ENCODE peak calls at places on chromosomes 4 and X, in seven cellular contexts. O, K, R, P, U, J and D are unnamed samples.

GRCh38 chr4:123453006-123453685 is 56.6 kb downstream of the SPRY1 start:
- DNase-seq in O (no peak), U (no peak), R (no peak), J (no peak), P (no peak), K (no peak), D (no peak)

GRCh38 chr4:114038762-114039392 is 59.4 kb upstream of the ARSJ start:
- DNase-seq in R (no peak), U (no peak), O (no peak), P (no peak), K (no peak), J (no peak), D (no peak)

GRCh38 chr4:108601096-108601495 is 19.3 kb upstream of the RPL34 start:
- DNase-seq in K (no peak), O (no peak), J (no peak), U (no peak), P (no peak), R (no peak), D (no peak)

GRCh38 chr4:87278335-87278794 is 44.3 kb downstream of the HSD17B13 start:
- DNase-seq in J (no peak), P (no peak), R (no peak), K (no peak), U (no peak), O (no peak), D (no peak)

GRCh38 chr4:158913766-158914165 is 144.9 kb downstream of the FNIP2 start:
- DNase-seq in O (no peak), U (no peak), J (no peak), K (no peak), R (no peak), P (no peak), D (no peak)

GRCh38 chr4:25118096-25118495 is 42.2 kb downstream of the SEPSECS start:
- DNase-seq in P (no peak), R (no peak), J (no peak), U (no peak), K (no peak), O (no peak), D (no peak)

GRCh38 chr4:82899339-82899738 is 1.2 kb upstream of the THAP9 start:
- DNase-seq in O (no peak), P (no peak), U (no peak), K (no peak), R (no peak), J (no peak), D (no peak)

GRCh38 chr4:184080674-184081073 is 137.0 kb downstream of the ENPP6 start:
- DNase-seq in J (no peak), P (no peak), O (no peak), K (no peak), U (no peak), R (no peak), D (no peak)

GRCh38 chrX:38768079-38768478 is 33.2 kb upstream of the MID1IP1 start:
- DNase-seq in O (peak; percentile 48), R (no peak), U (no peak), K (no peak), P (peak; percentile 8), J (no peak), D (no peak)

GRCh38 chr4:95507147-95507546 is 41.6 kb downstream of the UNC5C start:
- DNase-seq in J (no peak), R (no peak), P (no peak), K (no peak), O (peak; percentile 27), U (no peak), D (no peak)

GRCh38 chrX:152028611-152029010 is 54.1 kb upstream of the GABRE start:
- DNase-seq in J (no peak), P (no peak), O (no peak), R (no peak), K (no peak), U (no peak), D (no peak)
- H3K9me3 ChIP-seq in J (no peaks in the 10 kb centered on the region), P (no peaks in the 10 kb centered on the region), O (no peaks in the 10 kb centered on the region), R (no peaks in the 10 kb centered on the region), K (no peaks in the 10 kb centered on the region), U (no peaks in the 10 kb centered on the region), D (no peaks in the 10 kb centered on the region)

GRCh38 chrX:31652651-31653050 is 580.8 kb upstream of the FTHL17 start:
- DNase-seq in R (no peak), K (no peak), P (no peak), J (no peak), U (no peak), O (no peak), D (no peak)
- H3K9me3 ChIP-seq in R (no peaks in the 10 kb centered on the region), K (no peaks in the 10 kb centered on the region), P (no peaks in the 10 kb centered on the region), J (no peaks in the 10 kb centered on the region), U (no peaks in the 10 kb centered on the region), O (no peaks in the 10 kb centered on the region), D (no peaks in the 10 kb centered on the region)

GRCh38 chrX:48059296-48059639 is 12.2 kb downstream of the ZNF630 start:
- DNase-seq in O (no peak), P (no peak), R (no peak), U (no peak), K (no peak), J (no peak), D (no peak)

GRCh38 chrX:48058621-48059295 is 12.7 kb downstream of the ZNF630 start:
- DNase-seq in R (no peak), K (no peak), U (no peak), O (no peak), J (no peak), P (no peak), D (no peak)

GRCh38 chrX:48068096-48068887 is 3.1 kb downstream of the ZNF630 start:
- DNase-seq in P (no peak), U (no peak), O (no peak), J (no peak), R (no peak), K (no peak), D (no peak)

DNA sequence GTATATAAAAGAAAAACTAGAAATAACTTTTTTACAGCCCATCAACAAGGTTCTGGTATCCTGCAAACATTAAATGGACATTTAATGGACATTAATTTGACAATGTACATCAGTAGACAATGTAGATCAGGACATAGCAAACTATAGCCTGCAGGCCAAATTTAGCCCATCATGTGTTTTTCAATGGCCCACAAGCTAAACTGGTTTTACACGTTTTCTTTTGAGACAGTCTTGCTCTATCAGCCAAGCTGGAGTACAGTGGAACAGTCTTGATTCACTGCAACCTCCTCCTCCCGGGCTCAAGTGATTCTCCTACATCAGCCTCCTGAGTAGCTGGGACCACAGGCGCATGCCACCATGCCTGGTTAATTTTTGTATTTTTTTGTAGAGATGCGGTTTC is 7.2 kb downstream of the ZNF630 start:
- DNase-seq in U (no peak), J (no peak), R (no peak), K (no peak), P (no peak), O (no peak), D (no peak)
- H3K9me3 ChIP-seq in U (peaks cover 22% of the 10 kb centered on the region), J (no peaks in the 10 kb centered on the region), R (no peaks in the 10 kb centered on the region), K (no peaks in the 10 kb centered on the region), P (no peaks in the 10 kb centered on the region), O (no peaks in the 10 kb centered on the region), D (no peaks in the 10 kb centered on the region)

GRCh38 chr4:253936-254756 is 51.1 kb downstream of the ZNF732 start:
- DNase-seq in R (no peak), P (no peak), K (no peak), J (no peak), O (no peak), U (no peak), D (no peak)
- H3K9me3 ChIP-seq in R (peaks cover 10% of the 10 kb centered on the region), P (no peaks in the 10 kb centered on the region), K (peaks cover 19% of the 10 kb centered on the region), J (no peaks in the 10 kb centered on the region), O (peaks cover 21% of the 10 kb centered on the region), U (peaks cover 93% of the 10 kb centered on the region), D (peaks cover 22% of the 10 kb centered on the region)

GRCh38 chr4:127731406-127731805 is 1.2 kb downstream of the SLC25A31 start:
- DNase-seq in J (no peak), O (no peak), R (no peak), K (no peak), P (no peak), U (no peak), D (no peak)
- H3K9me3 ChIP-seq in J (no peaks in the 10 kb centered on the region), O (no peaks in the 10 kb centered on the region), R (no peaks in the 10 kb centered on the region), K (no peaks in the 10 kb centered on the region), P (no peaks in the 10 kb centered on the region), U (no peaks in the 10 kb centered on the region), D (no peaks in the 10 kb centered on the region)

DNA sequence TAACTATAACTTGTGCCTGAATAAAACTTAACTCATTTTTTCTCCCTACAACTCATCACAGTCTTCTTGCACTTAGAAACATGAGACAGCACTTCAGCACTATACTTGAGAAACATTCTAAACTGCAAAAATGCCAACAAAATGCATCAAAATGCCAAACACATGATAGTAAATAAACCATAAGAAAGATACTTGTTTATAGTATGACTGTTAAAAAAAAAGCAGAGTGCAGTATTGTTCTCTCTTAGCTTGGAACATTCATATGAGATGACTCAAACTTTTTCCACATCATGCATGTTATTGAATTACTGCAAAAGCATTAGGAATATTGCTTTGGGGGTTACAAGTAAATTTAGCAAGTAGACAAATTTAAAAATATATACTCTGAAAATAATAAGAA is 135.7 kb upstream of the ANXA10 start:
- DNase-seq in K (no peak), J (no peak), R (no peak), P (no peak), O (peak; percentile 18), U (no peak), D (no peak)
- H3K9me3 ChIP-seq in K (no peaks in the 10 kb centered on the region), J (no peaks in the 10 kb centered on the region), R (no peaks in the 10 kb centered on the region), P (no peaks in the 10 kb centered on the region), O (no peaks in the 10 kb centered on the region), U (no peaks in the 10 kb centered on the region), D (no peaks in the 10 kb centered on the region)

GRCh38 chrX:81528041-81528440 is 326.1 kb downstream of the SH3BGRL start:
- DNase-seq in J (no peak), R (no peak), O (no peak), K (no peak), P (no peak), U (no peak), D (no peak)
- H3K9me3 ChIP-seq in J (no peaks in the 10 kb centered on the region), R (no peaks in the 10 kb centered on the region), O (no peaks in the 10 kb centered on the region), K (no peaks in the 10 kb centered on the region), P (no peaks in the 10 kb centered on the region), U (no peaks in the 10 kb centered on the region), D (no peaks in the 10 kb centered on the region)

GRCh38 chrX:32268207-32268606 is 943.1 kb downstream of the DMD start:
- DNase-seq in K (no peak), J (no peak), R (no peak), U (no peak), P (no peak), O (no peak), D (no peak)
- H3K9me3 ChIP-seq in K (no peaks in the 10 kb centered on the region), J (no peaks in the 10 kb centered on the region), R (no peaks in the 10 kb centered on the region), U (peaks cover 4% of the 10 kb centered on the region), P (no peaks in the 10 kb centered on the region), O (no peaks in the 10 kb centered on the region), D (no peaks in the 10 kb centered on the region)

DNA sequence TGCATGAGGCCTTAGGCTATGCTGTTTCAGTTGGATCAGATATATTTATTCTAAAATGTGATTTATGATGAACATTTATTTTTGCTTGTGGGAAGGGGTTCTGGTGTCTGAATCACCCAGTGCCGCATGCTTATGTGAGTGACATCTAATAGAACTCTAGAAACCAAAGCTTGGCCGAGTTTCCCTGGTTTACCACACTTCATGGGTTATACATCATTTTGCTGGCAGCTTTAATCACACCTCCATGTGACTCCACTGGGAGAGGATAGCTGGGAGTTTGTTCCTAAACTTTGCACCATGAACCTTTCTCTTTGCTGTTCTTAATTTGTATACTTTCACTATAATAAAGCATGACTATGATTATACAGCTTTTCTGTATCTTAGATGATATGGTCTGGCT is 382.9 kb downstream of the INPP4B start:
- DNase-seq in K (no peak), R (no peak), O (no peak), P (no peak), J (no peak), U (no peak), D (no peak)
- H3K9me3 ChIP-seq in K (no peaks in the 10 kb centered on the region), R (no peaks in the 10 kb centered on the region), O (no peaks in the 10 kb centered on the region), P (no peaks in the 10 kb centered on the region), J (no peaks in the 10 kb centered on the region), U (no peaks in the 10 kb centered on the region), D (no peaks in the 10 kb centered on the region)